ENCODE peak calls at places on chromosomes 1 and 21, in six cellular contexts. N is omental fat pad, C is AG09319, Q is HL-60, F is esophagus squamous epithelium, M is lower lobe of right lung. K is an unnamed sample.

GRCh38 chr1:224406216-224406615 is 28.4 kb downstream of the WDR26 start:
- DNase-seq in N (no peak), C (no peak), Q (no peak), F (no peak), M (no peak), K (no peak)

GRCh38 chr21:17270234-17270633 is 242.6 kb upstream of the CXADR start:
- DNase-seq in N (no peak), C (peak; percentile 3), Q (no peak), F (no peak), M (no peak), K (peak; percentile 24)

GRCh38 chr21:34796518-34797201 is 127.9 kb downstream of the CLIC6 start:
- DNase-seq in N (no peak), C (no peak), Q (no peak), F (no peak), M (no peak), K (no peak)

GRCh38 chr1:95041491-95042165 is 31.1 kb downstream of the ALG14 start:
- DNase-seq in N (no peak), C (peak; percentile 66), Q (peak; percentile 42), F (no peak), M (no peak), K (no peak)

GRCh38 chr1:77282866-77283539 is 1.2 kb downstream of the AK5 start:
- DNase-seq in N (no peak), C (no peak), Q (no peak), F (no peak), M (no peak), K (no peak)

GRCh38 chr1:212777166-212777565 is 14.4 kb downstream of the NSL1 start:
- DNase-seq in N (no peak), C (no peak), Q (no peak), F (no peak), M (no peak), K (no peak)

GRCh38 chr1:29124366-29125236 is 898 bp upstream of the TMEM200B start:
- DNase-seq in N (peak; percentile 54), C (peak; percentile 68), Q (peak; percentile 30), F (no peak), M (peak; percentile 72), K (peak; percentile 82)

GRCh38 chr1:113142791-113143190 is 69.8 kb downstream of the LRIG2 start:
- DNase-seq in N (no peak), C (no peak), Q (no peak), F (no peak), M (no peak), K (no peak)

GRCh38 chr1:53220171-53220961 is at the start of gene CZIB:
- DNase-seq in N (peak; percentile 86), C (peak; percentile 70), Q (peak; percentile 94), F (peak; percentile 73), M (peak; percentile 98), K (peak; percentile 91)

GRCh38 chr21:34967509-34968289 is 81.4 kb downstream of the RUNX1 start:
- DNase-seq in N (no peak), C (no peak), Q (peak; percentile 44), F (no peak), M (no peak), K (no peak)

GRCh38 chr1:86938450-86938849 is 24.0 kb downstream of the HS2ST1 start:
- DNase-seq in N (no peak), C (no peak), Q (no peak), F (no peak), M (no peak), K (no peak)

GRCh38 chr1:89254658-89255287 is 17.9 kb downstream of the GBP5 start:
- DNase-seq in N (no peak), C (no peak), Q (no peak), F (no peak), M (no peak), K (no peak)

GRCh38 chr1:26602378-26602959 is 72.9 kb downstream of the RPS6KA1 start:
- DNase-seq in N (no peak), C (peak; percentile 30), Q (peak; percentile 67), F (no peak), M (no peak), K (no peak)

GRCh38 chr1:198771562-198772153 is 132.8 kb downstream of the PTPRC start:
- DNase-seq in N (no peak), C (no peak), Q (peak; percentile 47), F (no peak), M (no peak), K (no peak)
- TF ChIP-seq CTCF in N (no peak), C (peak; percentile 47), Q (peak; percentile 2), F (no peak), M (peak; percentile 42), K (no peak)

GRCh38 chr1:246647113-246647512 is 77.1 kb upstream of the SCCPDH start:
- DNase-seq in N (no peak), C (peak; percentile 8), Q (no peak), F (no peak), M (no peak), K (peak; percentile 12)
- TF ChIP-seq CTCF in N (no peak), C (peak; percentile 55), Q (no peak), F (no peak), M (peak; percentile 32), K (peak; percentile 29)

GRCh38 chr1:161440312-161440894 is 64.9 kb upstream of the FCGR2A start:
- DNase-seq in N (no peak), C (no peak), Q (peak; percentile 65), F (no peak), M (peak; percentile 81), K (no peak)

DNA sequence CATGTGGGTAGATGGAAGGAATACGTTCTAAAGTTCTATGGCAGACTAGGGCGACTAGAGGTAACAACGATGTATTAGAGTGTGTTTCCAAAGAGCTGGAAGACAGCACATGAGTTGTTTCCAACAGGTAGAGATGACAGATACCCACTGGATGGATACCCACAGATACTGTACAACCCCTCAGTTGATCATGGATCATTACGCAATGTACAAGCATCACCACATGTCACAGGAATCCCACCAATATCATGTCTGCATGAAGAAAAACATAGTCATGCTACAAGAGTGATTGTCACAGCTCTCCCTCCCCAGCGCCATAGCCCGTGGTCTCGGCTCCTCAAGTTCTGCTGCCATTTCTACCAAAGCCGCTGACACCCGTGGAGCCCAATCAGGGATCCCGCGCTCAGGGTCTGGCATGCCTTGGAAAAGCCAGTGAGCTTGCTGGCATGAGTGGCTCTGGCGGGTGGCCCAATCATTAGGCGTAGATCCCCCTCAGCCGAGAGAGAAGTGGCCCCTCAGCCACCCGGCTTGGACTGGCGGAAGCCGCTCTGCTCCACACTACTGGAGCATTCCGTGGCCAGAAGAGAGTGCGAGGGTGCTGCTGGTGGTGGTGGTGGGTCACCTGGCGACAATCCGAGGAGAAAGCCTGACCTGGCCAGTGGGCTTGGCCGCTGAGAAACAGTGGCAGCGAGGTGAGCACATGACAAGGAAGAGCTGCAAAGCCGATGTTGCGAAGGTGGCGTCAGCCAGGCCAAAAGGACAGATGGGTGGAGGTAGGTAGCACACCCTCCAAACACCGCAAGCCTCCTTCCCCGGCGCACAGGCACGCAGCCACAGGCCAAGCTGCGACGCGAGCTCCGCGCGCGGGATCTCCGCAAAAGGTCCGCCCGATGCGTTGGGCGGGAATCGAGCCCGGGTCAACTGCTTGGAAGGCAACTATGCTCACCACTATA is 65.7 kb upstream of the FCGR2A start:
- DNase-seq in N (no peak), C (no peak), Q (peak; percentile 28), F (no peak), M (peak; percentile 51), K (no peak)
- TF ChIP-seq CTCF in N (no peak), C (no peak), Q (no peak), F (no peak), M (no peak), K (no peak)

GRCh38 chr1:58438468-58438867 is 108.1 kb downstream of the OMA1 start:
- DNase-seq in N (no peak), C (no peak), Q (no peak), F (no peak), M (no peak), K (no peak)
- TF ChIP-seq CTCF in N (no peak), C (no peak), Q (no peak), F (no peak), M (no peak), K (no peak)

DNA sequence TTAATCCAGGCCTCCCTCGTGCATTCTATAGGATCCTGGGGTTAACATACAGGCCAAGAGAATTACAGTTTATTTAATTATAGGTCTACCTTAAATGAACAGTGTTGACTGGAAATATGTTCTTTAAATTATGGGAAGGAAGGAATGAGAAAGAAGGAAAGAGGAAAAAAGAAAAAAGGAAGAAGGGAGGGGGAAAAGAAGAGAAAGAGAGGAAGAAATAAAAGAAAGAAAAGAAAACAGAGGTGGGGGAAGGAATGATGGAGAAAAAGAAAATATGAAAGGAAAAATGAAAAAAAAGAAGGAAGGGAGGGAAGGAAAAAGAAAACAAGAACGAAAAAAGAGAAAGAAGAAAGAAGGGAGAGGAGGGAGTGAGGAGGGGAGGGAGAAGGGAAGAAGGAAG is 38.5 kb downstream of the WNT9A start:
- DNase-seq in N (no peak), C (no peak), Q (no peak), F (no peak), M (no peak), K (no peak)
- TF ChIP-seq CTCF in N (no peak), C (no peak), Q (no peak), F (no peak), M (no peak), K (no peak)

DNA sequence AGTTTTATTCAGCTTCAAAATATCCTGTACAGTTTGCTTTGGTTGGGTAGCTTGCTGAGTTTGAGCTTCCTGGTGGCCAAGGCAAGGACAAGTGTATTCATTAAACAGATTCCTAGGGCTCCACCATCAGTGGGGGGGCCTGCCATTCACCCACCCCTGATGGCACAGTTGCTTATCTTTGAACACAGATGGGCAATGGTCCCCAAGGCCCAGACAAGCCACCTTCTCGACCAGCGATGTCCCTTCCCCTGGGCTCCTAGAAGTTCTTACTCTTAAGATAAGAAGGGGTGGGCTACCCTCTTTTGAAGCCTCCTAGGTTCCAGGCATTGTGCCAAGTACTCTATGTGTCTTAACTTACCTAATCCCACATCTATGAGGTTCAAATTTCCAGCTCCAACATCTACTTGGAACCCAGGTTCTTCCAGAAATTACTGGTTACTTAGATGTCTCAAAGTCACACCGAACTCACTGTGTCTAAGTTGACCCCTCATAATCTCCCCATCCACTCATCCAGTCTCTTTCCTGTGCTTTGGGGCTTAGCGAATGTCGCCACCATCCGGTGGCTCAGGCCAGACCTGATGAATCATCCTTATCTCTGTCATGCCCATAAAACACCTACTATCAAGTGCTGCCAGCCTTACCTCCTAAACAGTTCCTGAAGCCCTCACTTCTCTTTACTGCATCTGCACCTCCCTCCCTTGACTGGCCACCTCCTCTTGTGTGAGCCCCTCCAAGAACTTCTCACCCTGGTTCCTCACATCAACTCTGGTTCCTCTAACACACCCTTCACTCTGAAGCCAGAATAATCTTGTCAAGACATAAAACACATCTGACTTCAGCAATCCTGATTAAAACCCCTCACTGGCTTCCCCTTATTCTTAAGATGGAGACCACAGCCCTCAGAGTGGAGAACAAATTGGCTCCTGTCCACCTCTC is 50.1 kb downstream of the KLHDC7A start:
- DNase-seq in N (no peak), C (no peak), Q (no peak), F (no peak), M (no peak), K (no peak)
- TF ChIP-seq CTCF in N (no peak), C (no peak), Q (no peak), F (no peak), M (no peak), K (no peak)

GRCh38 chr21:32383812-32384211 is 9.0 kb downstream of the URB1 start:
- DNase-seq in N (no peak), C (no peak), Q (no peak), F (no peak), M (no peak), K (no peak)
- TF ChIP-seq CTCF in N (no peak), C (no peak), Q (no peak), F (no peak), M (no peak), K (no peak)

GRCh38 chr21:31398574-31398973 is 54.5 kb upstream of the TIAM1 start:
- DNase-seq in N (no peak), C (no peak), Q (no peak), F (no peak), M (no peak), K (no peak)
- TF ChIP-seq CTCF in N (no peak), C (no peak), Q (no peak), F (no peak), M (no peak), K (no peak)